ENCODE peak calls at places on chromosome 7, in ten cellular contexts. One of them, this sample, is unnamed.
A peak's percentile ranks its signal among the peaks of the same experiment; 100 is the strongest.

GRCh38 chr7:74203157-74203556 is 6.6 kb upstream of the LAT2 start:
- DNase-seq in neural progenitor cell: peak; percentile 66
- DNase-seq in lung: no peak
- DNase-seq in lower leg skin: peak; percentile 47
- DNase-seq in uterus: no peak
- DNase-seq in ascending aorta: no peak
- DNase-seq in Calu3: peak; percentile 17
- DNase-seq in transverse colon: peak; percentile 39
- DNase-seq in epithelial cell of proximal tubule: no peak
- DNase-seq in CD14-positive monocyte: no peak
- DNase-seq in this sample: no peak

GRCh38 chr7:156559001-156559400 is 81.6 kb upstream of the RNF32 start:
- DNase-seq in neural progenitor cell: no peak
- DNase-seq in lung: no peak
- DNase-seq in lower leg skin: no peak
- DNase-seq in uterus: no peak
- DNase-seq in ascending aorta: no peak
- DNase-seq in Calu3: no peak
- DNase-seq in transverse colon: no peak
- DNase-seq in epithelial cell of proximal tubule: no peak
- DNase-seq in CD14-positive monocyte: no peak
- DNase-seq in this sample: no peak

GRCh38 chr7:80150621-80151273 is 16.1 kb downstream of the GNAI1 start:
- DNase-seq in neural progenitor cell: no peak
- DNase-seq in lung: no peak
- DNase-seq in lower leg skin: peak; percentile 41
- DNase-seq in uterus: no peak
- DNase-seq in ascending aorta: no peak
- DNase-seq in Calu3: no peak
- DNase-seq in transverse colon: no peak
- DNase-seq in epithelial cell of proximal tubule: no peak
- DNase-seq in CD14-positive monocyte: no peak
- DNase-seq in this sample: no peak

GRCh38 chr7:107933386-107934013 is 42.5 kb downstream of the DLD start:
- DNase-seq in neural progenitor cell: peak; percentile 45
- DNase-seq in lung: no peak
- DNase-seq in lower leg skin: no peak
- DNase-seq in uterus: no peak
- DNase-seq in ascending aorta: no peak
- DNase-seq in Calu3: no peak
- DNase-seq in transverse colon: no peak
- DNase-seq in epithelial cell of proximal tubule: no peak
- DNase-seq in CD14-positive monocyte: no peak
- DNase-seq in this sample: no peak

GRCh38 chr7:69656890-69657289 is 58.6 kb downstream of the AUTS2 start:
- DNase-seq in neural progenitor cell: peak; percentile 47
- DNase-seq in lung: no peak
- DNase-seq in lower leg skin: peak; percentile 61
- DNase-seq in uterus: peak; percentile 61
- DNase-seq in ascending aorta: no peak
- DNase-seq in Calu3: no peak
- DNase-seq in transverse colon: no peak
- DNase-seq in epithelial cell of proximal tubule: no peak
- DNase-seq in CD14-positive monocyte: no peak
- DNase-seq in this sample: no peak

GRCh38 chr7:54541941-54542618 is at the start of gene VSTM2A:
- DNase-seq in neural progenitor cell: peak; percentile 88
- DNase-seq in lung: no peak
- DNase-seq in lower leg skin: no peak
- DNase-seq in uterus: no peak
- DNase-seq in ascending aorta: no peak
- DNase-seq in Calu3: no peak
- DNase-seq in transverse colon: no peak
- DNase-seq in epithelial cell of proximal tubule: no peak
- DNase-seq in CD14-positive monocyte: no peak
- DNase-seq in this sample: peak; percentile 64

GRCh38 chr7:44538093-44538797 is 2.9 kb downstream of the NPC1L1 start:
- DNase-seq in neural progenitor cell: no peak
- DNase-seq in lung: no peak
- DNase-seq in lower leg skin: no peak
- DNase-seq in uterus: no peak
- DNase-seq in ascending aorta: no peak
- DNase-seq in Calu3: no peak
- DNase-seq in transverse colon: no peak
- DNase-seq in epithelial cell of proximal tubule: no peak
- DNase-seq in CD14-positive monocyte: no peak
- DNase-seq in this sample: no peak

GRCh38 chr7:1818581-1819200 is 148.6 kb downstream of the ELFN1 start:
- DNase-seq in neural progenitor cell: no peak
- DNase-seq in lung: no peak
- DNase-seq in lower leg skin: no peak
- DNase-seq in uterus: no peak
- DNase-seq in ascending aorta: no peak
- DNase-seq in Calu3: no peak
- DNase-seq in transverse colon: no peak
- DNase-seq in epithelial cell of proximal tubule: no peak
- DNase-seq in CD14-positive monocyte: no peak
- DNase-seq in this sample: no peak

GRCh38 chr7:78749052-78749746 is 704.3 kb downstream of the MAGI2 start:
- DNase-seq in neural progenitor cell: no peak
- DNase-seq in lung: no peak
- DNase-seq in lower leg skin: no peak
- DNase-seq in uterus: no peak
- DNase-seq in ascending aorta: no peak
- DNase-seq in Calu3: no peak
- DNase-seq in transverse colon: no peak
- DNase-seq in epithelial cell of proximal tubule: no peak
- DNase-seq in CD14-positive monocyte: no peak
- DNase-seq in this sample: no peak

GRCh38 chr7:18552943-18553584 is 57.5 kb downstream of the HDAC9 start:
- DNase-seq in neural progenitor cell: no peak
- DNase-seq in lung: no peak
- DNase-seq in lower leg skin: no peak
- DNase-seq in uterus: no peak
- DNase-seq in ascending aorta: no peak
- DNase-seq in Calu3: no peak
- DNase-seq in transverse colon: no peak
- DNase-seq in epithelial cell of proximal tubule: no peak
- DNase-seq in CD14-positive monocyte: no peak
- DNase-seq in this sample: no peak

GRCh38 chr7:771241-772004 is 44.3 kb upstream of the PRKAR1B start:
- DNase-seq in neural progenitor cell: no peak
- DNase-seq in lung: peak; percentile 44
- DNase-seq in lower leg skin: peak; percentile 36
- DNase-seq in uterus: peak; percentile 91
- DNase-seq in ascending aorta: peak; percentile 81
- DNase-seq in Calu3: no peak
- DNase-seq in transverse colon: peak; percentile 69
- DNase-seq in epithelial cell of proximal tubule: no peak
- DNase-seq in CD14-positive monocyte: no peak
- DNase-seq in this sample: no peak

GRCh38 chr7:31729195-31729804 is 42.3 kb downstream of the PPP1R17 start:
- DNase-seq in neural progenitor cell: peak; percentile 16
- DNase-seq in lung: no peak
- DNase-seq in lower leg skin: no peak
- DNase-seq in uterus: no peak
- DNase-seq in ascending aorta: no peak
- DNase-seq in Calu3: no peak
- DNase-seq in transverse colon: no peak
- DNase-seq in epithelial cell of proximal tubule: no peak
- DNase-seq in CD14-positive monocyte: no peak
- DNase-seq in this sample: no peak
- TF ChIP-seq CTCF in neural progenitor cell: peak; percentile 56
- TF ChIP-seq CTCF in lung: no peak
- TF ChIP-seq CTCF in lower leg skin: no peak
- TF ChIP-seq CTCF in uterus: no peak
- TF ChIP-seq CTCF in ascending aorta: no peak
- TF ChIP-seq CTCF in Calu3: no peak
- TF ChIP-seq CTCF in transverse colon: no peak
- TF ChIP-seq CTCF in epithelial cell of proximal tubule: peak; percentile 11
- TF ChIP-seq CTCF in CD14-positive monocyte: peak; percentile 30
- TF ChIP-seq CTCF in this sample: no peak

GRCh38 chr7:128947854-128948253 is 10.1 kb downstream of the IRF5 start:
- DNase-seq in neural progenitor cell: no peak
- DNase-seq in lung: no peak
- DNase-seq in lower leg skin: no peak
- DNase-seq in uterus: no peak
- DNase-seq in ascending aorta: no peak
- DNase-seq in Calu3: no peak
- DNase-seq in transverse colon: no peak
- DNase-seq in epithelial cell of proximal tubule: no peak
- DNase-seq in CD14-positive monocyte: no peak
- DNase-seq in this sample: no peak

GRCh38 chr7:128948312-128948973 is 10.7 kb downstream of the IRF5 start:
- DNase-seq in neural progenitor cell: no peak
- DNase-seq in lung: no peak
- DNase-seq in lower leg skin: no peak
- DNase-seq in uterus: no peak
- DNase-seq in ascending aorta: no peak
- DNase-seq in Calu3: no peak
- DNase-seq in transverse colon: no peak
- DNase-seq in epithelial cell of proximal tubule: no peak
- DNase-seq in CD14-positive monocyte: no peak
- DNase-seq in this sample: no peak

GRCh38 chr7:128945668-128946366 is 8.1 kb downstream of the IRF5 start:
- DNase-seq in neural progenitor cell: no peak
- DNase-seq in lung: no peak
- DNase-seq in lower leg skin: no peak
- DNase-seq in uterus: no peak
- DNase-seq in ascending aorta: no peak
- DNase-seq in Calu3: no peak
- DNase-seq in transverse colon: no peak
- DNase-seq in epithelial cell of proximal tubule: no peak
- DNase-seq in CD14-positive monocyte: no peak
- DNase-seq in this sample: no peak

GRCh38 chr7:128948976-128949760 is 11.4 kb downstream of the IRF5 start:
- DNase-seq in neural progenitor cell: no peak
- DNase-seq in lung: no peak
- DNase-seq in lower leg skin: no peak
- DNase-seq in uterus: no peak
- DNase-seq in ascending aorta: no peak
- DNase-seq in Calu3: no peak
- DNase-seq in transverse colon: no peak
- DNase-seq in epithelial cell of proximal tubule: no peak
- DNase-seq in CD14-positive monocyte: no peak
- DNase-seq in this sample: no peak

DNA sequence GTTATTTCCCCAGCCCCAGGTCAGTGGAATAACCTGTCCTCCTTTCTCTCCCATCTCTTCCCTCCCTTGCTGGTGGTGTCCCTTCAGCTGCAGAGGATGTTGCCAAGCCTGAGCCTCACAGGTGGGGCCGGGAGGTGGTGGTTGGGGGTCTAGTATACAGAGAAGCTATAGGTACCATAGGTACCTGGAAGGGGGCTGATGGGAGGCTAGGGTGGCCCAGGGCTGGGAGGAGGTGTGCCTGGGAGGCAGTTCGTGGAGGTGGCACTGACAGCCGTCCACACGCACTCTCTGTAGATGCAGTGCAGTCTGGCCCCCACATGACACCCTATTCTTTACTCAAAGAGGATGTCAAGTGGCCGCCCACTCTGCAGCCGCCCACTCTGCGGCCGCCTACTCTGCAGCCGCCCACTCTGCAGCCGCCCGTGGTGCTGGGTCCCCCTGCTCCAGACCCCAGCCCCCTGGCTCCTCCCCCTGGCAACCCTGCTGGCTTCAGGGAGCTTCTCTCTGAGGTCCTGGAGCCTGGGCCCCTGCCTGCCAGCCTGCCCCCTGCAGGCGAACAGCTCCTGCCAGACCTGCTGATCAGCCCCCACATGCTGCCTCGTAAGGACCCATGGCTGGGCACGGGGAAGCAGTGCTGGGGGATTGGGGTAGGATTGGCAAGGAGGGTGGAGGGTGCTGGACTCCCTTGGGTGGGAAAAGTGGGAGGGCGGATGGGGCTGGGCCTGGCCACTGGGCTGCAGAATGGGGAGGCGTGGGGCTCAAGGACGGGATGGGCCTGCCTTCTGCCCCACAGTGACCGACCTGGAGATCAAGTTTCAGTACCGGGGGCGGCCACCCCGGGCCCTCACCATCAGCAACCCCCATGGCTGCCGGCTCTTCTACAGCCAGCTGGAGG is 9.5 kb downstream of the IRF5 start:
- DNase-seq in neural progenitor cell: no peak
- DNase-seq in lung: no peak
- DNase-seq in lower leg skin: no peak
- DNase-seq in uterus: no peak
- DNase-seq in ascending aorta: no peak
- DNase-seq in Calu3: peak; percentile 11
- DNase-seq in transverse colon: no peak
- DNase-seq in epithelial cell of proximal tubule: no peak
- DNase-seq in CD14-positive monocyte: no peak
- DNase-seq in this sample: no peak
- TF ChIP-seq CTCF in neural progenitor cell: peak; percentile 27
- TF ChIP-seq CTCF in lung: no peak
- TF ChIP-seq CTCF in lower leg skin: no peak
- TF ChIP-seq CTCF in uterus: no peak
- TF ChIP-seq CTCF in ascending aorta: no peak
- TF ChIP-seq CTCF in Calu3: peak; percentile 53
- TF ChIP-seq CTCF in transverse colon: no peak
- TF ChIP-seq CTCF in epithelial cell of proximal tubule: peak; percentile 37
- TF ChIP-seq CTCF in CD14-positive monocyte: peak; percentile 49
- TF ChIP-seq CTCF in this sample: no peak

DNA sequence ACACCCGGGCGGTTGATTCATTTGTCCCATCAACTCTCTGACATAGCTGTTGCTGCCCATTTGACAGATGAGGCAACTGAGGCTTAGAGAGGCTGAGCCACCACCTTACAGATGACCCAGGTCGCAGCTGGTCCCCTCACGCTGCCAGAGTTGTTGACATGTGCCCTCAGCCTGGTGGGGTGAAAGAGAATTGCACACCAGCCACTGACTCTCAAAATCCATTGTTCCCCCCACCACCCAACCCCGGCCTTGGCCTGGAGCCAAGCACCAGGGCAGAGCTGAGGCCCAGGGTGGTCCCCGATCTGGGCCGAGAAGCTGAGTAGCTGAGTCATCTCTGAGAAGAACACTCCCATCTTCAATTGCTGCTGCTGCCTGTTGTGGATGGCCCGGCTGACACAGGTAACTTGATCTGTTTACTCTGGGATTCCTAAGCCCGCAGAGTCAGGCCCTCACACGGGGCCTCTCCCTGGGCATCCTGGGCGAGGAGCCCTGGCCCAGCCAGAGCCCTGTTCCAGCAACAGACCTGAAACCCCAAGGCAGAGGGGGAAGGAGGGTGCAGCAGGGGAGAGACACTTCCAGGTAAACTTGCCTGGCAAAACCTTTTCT is 27.5 kb downstream of the PVRIG start:
- DNase-seq in neural progenitor cell: peak; percentile 71
- DNase-seq in lung: peak; percentile 33
- DNase-seq in lower leg skin: no peak
- DNase-seq in uterus: no peak
- DNase-seq in ascending aorta: no peak
- DNase-seq in Calu3: peak; percentile 74
- DNase-seq in transverse colon: no peak
- DNase-seq in epithelial cell of proximal tubule: no peak
- DNase-seq in CD14-positive monocyte: no peak
- DNase-seq in this sample: no peak
- TF ChIP-seq CTCF in neural progenitor cell: peak; percentile 16
- TF ChIP-seq CTCF in lung: no peak
- TF ChIP-seq CTCF in lower leg skin: no peak
- TF ChIP-seq CTCF in uterus: no peak
- TF ChIP-seq CTCF in ascending aorta: no peak
- TF ChIP-seq CTCF in Calu3: peak; percentile 14
- TF ChIP-seq CTCF in transverse colon: peak; percentile 12
- TF ChIP-seq CTCF in epithelial cell of proximal tubule: no peak
- TF ChIP-seq CTCF in CD14-positive monocyte: no peak
- TF ChIP-seq CTCF in this sample: peak; percentile 33

GRCh38 chr7:106039486-106040060 is 72.5 kb downstream of the SYPL1 start:
- DNase-seq in neural progenitor cell: peak; percentile 62
- DNase-seq in lung: no peak
- DNase-seq in lower leg skin: no peak
- DNase-seq in uterus: peak; percentile 89
- DNase-seq in ascending aorta: no peak
- DNase-seq in Calu3: no peak
- DNase-seq in transverse colon: peak; percentile 26
- DNase-seq in epithelial cell of proximal tubule: no peak
- DNase-seq in CD14-positive monocyte: no peak
- DNase-seq in this sample: no peak
- TF ChIP-seq CTCF in neural progenitor cell: peak; percentile 30
- TF ChIP-seq CTCF in lung: no peak
- TF ChIP-seq CTCF in lower leg skin: no peak
- TF ChIP-seq CTCF in uterus: no peak
- TF ChIP-seq CTCF in ascending aorta: no peak
- TF ChIP-seq CTCF in Calu3: no peak
- TF ChIP-seq CTCF in transverse colon: no peak
- TF ChIP-seq CTCF in epithelial cell of proximal tubule: no peak
- TF ChIP-seq CTCF in CD14-positive monocyte: no peak
- TF ChIP-seq CTCF in this sample: no peak

This sample was measured in progenitor cell of endocrine pancreas.